ENCODE peak calls at places on chromosomes 3 and 15, in ten cellular contexts. W, R, Z, K, F, I, S, T, H and C are unnamed samples.

GRCh38 chr3:35864871-35865270 is 225.5 kb downstream of the ARPP21 start:
- DNase-seq in H (no peak), Z (no peak), W (no peak), K (no peak), I (no peak), S (no peak), T (no peak), F (no peak), R (no peak), C (no peak)

GRCh38 chr3:155978324-155978723 is 107.9 kb downstream of the GMPS start:
- DNase-seq in K (no peak), T (peak; percentile 21), Z (no peak), R (no peak), F (no peak), H (no peak), S (no peak), I (no peak), W (no peak), C (no peak)

GRCh38 chr3:33063651-33064051 is 33.3 kb downstream of the GLB1 start:
- DNase-seq in Z (no peak), K (no peak), I (peak; percentile 53), R (peak; percentile 92), T (no peak), H (no peak), W (no peak), F (peak; percentile 23), S (no peak), C (no peak)

GRCh38 chr3:144058713-144059112 is 87.1 kb downstream of the DIPK2A start:
- DNase-seq in F (no peak), R (no peak), I (no peak), S (no peak), K (no peak), Z (no peak), H (no peak), T (no peak), W (no peak), C (no peak)

GRCh38 chr3:184336484-184337230 is 743 bp upstream of the FAM131A start:
- DNase-seq in T (peak; percentile 48), I (no peak), S (peak; percentile 45), H (no peak), K (peak; percentile 50), W (peak; percentile 41), R (peak; percentile 26), F (peak; percentile 65), Z (no peak), C (no peak)

GRCh38 chr3:148227534-148227933 is 470.2 kb upstream of the AGTR1 start:
- DNase-seq in R (no peak), K (no peak), I (no peak), Z (no peak), F (peak; percentile 39), W (no peak), T (no peak), H (no peak), S (no peak), C (no peak)

GRCh38 chr15:95919460-95919859 is 411.0 kb upstream of the NR2F2 start:
- DNase-seq in H (no peak), Z (no peak), W (no peak), T (no peak), R (no peak), S (no peak), K (no peak), F (peak; percentile 51), I (no peak), C (no peak)

GRCh38 chr3:45909542-45909941 is 23.2 kb downstream of the CCR9 start:
- DNase-seq in W (no peak), Z (no peak), R (no peak), H (no peak), I (no peak), F (no peak), S (no peak), K (no peak), T (no peak), C (no peak)

GRCh38 chr3:59433546-59433945 is 383.7 kb upstream of the CFAP20DC start:
- DNase-seq in Z (no peak), K (no peak), R (no peak), S (no peak), H (no peak), T (no peak), I (no peak), W (no peak), F (peak; percentile 21), C (no peak)

GRCh38 chr15:37765809-37766208 is 168.6 kb upstream of the TMCO5A start:
- DNase-seq in Z (peak; percentile 7), I (no peak), F (peak; percentile 32), H (no peak), R (peak; percentile 8), K (peak; percentile 36), S (peak; percentile 5), W (no peak), T (no peak), C (no peak)

DNA sequence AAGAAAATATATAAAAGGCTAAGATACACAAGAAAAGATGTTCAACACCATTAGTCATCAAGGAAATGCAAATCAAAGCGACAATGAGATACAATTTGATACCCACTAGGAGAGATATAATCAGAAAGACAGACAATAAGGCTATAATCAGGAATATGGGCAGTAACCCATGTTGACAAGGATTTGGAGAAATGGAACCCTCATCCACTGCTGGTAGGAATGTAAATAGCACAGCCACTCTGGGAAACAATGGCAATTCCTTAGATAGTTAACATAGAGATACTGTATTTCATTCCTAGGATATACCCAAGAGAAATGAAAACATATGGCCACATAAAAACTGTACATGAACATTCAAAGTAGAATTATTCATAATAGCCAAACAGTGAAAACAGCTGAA is 18.3 kb upstream of the COL8A1 start:
- DNase-seq in T (no peak), F (no peak), I (no peak), H (no peak), W (no peak), R (no peak), Z (no peak), K (no peak), S (no peak), C (no peak)
- TF ChIP-seq CTCF in T (no peak), F (peak; percentile 5), I (peak; percentile 41), H (peak; percentile 22), W (no peak), R (no peak), Z (no peak), K (no peak), S (no peak), C (no peak)

DNA sequence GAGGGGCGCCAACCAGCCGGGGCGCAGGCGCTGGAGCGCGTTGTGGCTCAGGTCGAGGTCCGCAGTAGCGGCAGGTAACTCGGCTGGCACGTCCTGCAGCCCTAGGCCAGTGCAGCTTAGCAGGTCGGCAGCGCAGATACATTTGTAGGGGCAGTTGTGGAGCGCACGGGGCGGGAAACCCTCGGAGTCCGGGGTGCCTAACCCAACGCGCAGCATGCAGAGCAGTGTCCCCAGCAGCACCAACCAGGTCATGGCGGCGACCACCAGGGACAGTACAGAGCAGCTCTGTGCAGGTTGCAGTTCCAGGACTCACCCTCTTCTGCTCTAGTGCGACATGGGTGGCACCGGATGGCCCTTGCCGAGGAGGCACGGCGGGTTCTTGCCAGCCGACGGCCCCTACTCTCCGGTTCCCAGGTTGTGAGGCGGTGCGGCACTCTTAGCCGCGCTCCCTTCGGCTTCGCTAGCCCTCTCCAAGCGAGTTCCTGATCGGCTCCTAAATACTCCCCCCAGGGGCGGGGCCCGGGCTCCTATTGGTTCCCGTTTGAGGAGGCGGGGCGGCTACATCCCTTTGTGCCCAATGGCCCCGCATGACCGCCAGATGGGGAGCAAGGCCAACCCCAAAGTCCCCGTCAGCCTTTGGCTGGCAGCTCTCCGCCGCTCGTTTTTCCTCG is at the start of gene AMIGO3:
- DNase-seq in Z (peak; percentile 88), I (peak; percentile 56), F (peak; percentile 86), R (peak; percentile 96), T (peak; percentile 92), H (peak; percentile 76), K (peak; percentile 96), W (peak; percentile 95), S (peak; percentile 98), C (peak; percentile 97)
- TF ChIP-seq CTCF in Z (no peak), I (peak; percentile 65), F (peak; percentile 39), R (peak; percentile 74), T (peak; percentile 50), H (peak; percentile 72), K (peak; percentile 29), W (peak; percentile 51), S (peak; percentile 56), C (peak; percentile 70)

GRCh38 chr3:146747051-146747450 is 141.9 kb upstream of the PLSCR5 start:
- DNase-seq in W (no peak), K (no peak), S (no peak), F (no peak), Z (no peak), R (no peak), I (no peak), H (no peak), T (no peak), C (no peak)

GRCh38 chr3:146746190-146746589 is 141.0 kb upstream of the PLSCR5 start:
- DNase-seq in T (peak; percentile 75), I (peak; percentile 19), H (no peak), F (peak; percentile 23), S (no peak), W (no peak), K (no peak), R (no peak), Z (no peak), C (no peak)

GRCh38 chr3:146750196-146750595 is 145.1 kb upstream of the PLSCR5 start:
- DNase-seq in R (no peak), S (no peak), F (peak; percentile 0), T (peak; percentile 24), Z (no peak), H (no peak), K (no peak), I (peak; percentile 39), W (no peak), C (no peak)

GRCh38 chr3:146747928-146748327 is 142.8 kb upstream of the PLSCR5 start:
- DNase-seq in R (no peak), Z (peak; percentile 20), F (peak; percentile 33), H (no peak), K (no peak), W (no peak), S (no peak), I (peak; percentile 7), T (peak; percentile 46), C (no peak)
- TF ChIP-seq CTCF in R (no peak), Z (no peak), F (peak; percentile 39), H (no peak), K (no peak), W (no peak), S (no peak), I (peak; percentile 60), T (peak; percentile 47), C (peak; percentile 58)

GRCh38 chr3:174859109-174859735 is at the start of gene NAALADL2:
- DNase-seq in H (no peak), R (no peak), Z (peak; percentile 67), I (no peak), W (no peak), F (no peak), T (peak; percentile 82), S (peak; percentile 11), K (no peak), C (no peak)

GRCh38 chr3:174863488-174863887 is 4.4 kb downstream of the NAALADL2 start:
- DNase-seq in S (no peak), F (peak; percentile 37), R (no peak), H (no peak), W (no peak), Z (peak; percentile 77), K (no peak), I (no peak), T (peak; percentile 97), C (no peak)

GRCh38 chr3:174862666-174863065 is 3.5 kb downstream of the NAALADL2 start:
- DNase-seq in F (peak; percentile 28), W (no peak), Z (no peak), K (no peak), H (no peak), T (no peak), S (no peak), R (no peak), I (no peak), C (no peak)

GRCh38 chr3:174859756-174860155 is 622 bp downstream of the NAALADL2 start:
- DNase-seq in W (no peak), Z (peak; percentile 39), I (no peak), R (no peak), T (peak; percentile 44), H (no peak), F (no peak), S (no peak), K (no peak), C (no peak)

GRCh38 chr3:174862101-174862500 is 3.0 kb downstream of the NAALADL2 start:
- DNase-seq in W (no peak), K (peak; percentile 48), Z (peak; percentile 80), S (no peak), H (no peak), R (no peak), F (no peak), T (peak; percentile 85), I (no peak), C (no peak)
- TF ChIP-seq CTCF in W (no peak), K (peak; percentile 20), Z (peak; percentile 81), S (no peak), H (peak; percentile 19), R (no peak), F (no peak), T (peak; percentile 87), I (no peak), C (no peak)